ENCODE peak calls at places on chromosomes 1 and 21, in four cellular contexts. J, I, E and W are unnamed samples.

GRCh38 chr1:165666152-165666551 is 32.2 kb downstream of the ALDH9A1 start:
- DNase-seq in J (no peak), I (no peak), E (no peak), W (no peak)

GRCh38 chr1:152448095-152448494 is 34.0 kb upstream of the CRNN start:
- DNase-seq in J (no peak), I (no peak), E (no peak), W (peak)

GRCh38 chr21:45029968-45030636 is 44.3 kb upstream of the ADARB1 start:
- DNase-seq in J (no peak), I (no peak), E (no peak), W (no peak)

GRCh38 chr21:39175154-39175553 is 8.1 kb downstream of the PSMG1 start:
- DNase-seq in J (peak), I (no peak), E (no peak), W (peak)

GRCh38 chr1:210445485-210445884 is 116.8 kb downstream of the HHAT start:
- DNase-seq in J (no peak), I (no peak), E (no peak), W (no peak)

GRCh38 chr1:21022279-21023040 is 154.2 kb downstream of the EIF4G3 start:
- DNase-seq in J (peak), I (no peak), E (peak), W (peak)

GRCh38 chr1:77030401-77031100 is 163.3 kb downstream of the ST6GALNAC5 start:
- DNase-seq in J (no peak), I (no peak), E (no peak), W (no peak)

GRCh38 chr1:39425151-39425550 is 66.3 kb upstream of the BMP8A start:
- DNase-seq in J (no peak), I (no peak), E (no peak), W (no peak)

GRCh38 chr1:211113566-211113965 is 20.4 kb downstream of the KCNH1 start:
- DNase-seq in J (no peak), I (no peak), E (no peak), W (no peak)

GRCh38 chr1:37497832-37498231 is 16.7 kb downstream of the MEAF6 start:
- DNase-seq in J (no peak), I (no peak), E (peak), W (no peak)

GRCh38 chr1:46615735-46616134 is 876 bp downstream of the MOB3C start:
- DNase-seq in J (no peak), I (no peak), E (no peak), W (no peak)

GRCh38 chr1:173444757-173445156 is 32.4 kb upstream of the PRDX6 start:
- DNase-seq in J (no peak), I (no peak), E (no peak), W (peak)

GRCh38 chr1:52834798-52835197 is 7.8 kb upstream of the ZYG11A start:
- DNase-seq in J (no peak), I (no peak), E (no peak), W (no peak)
- H3K27ac ChIP-seq in J (no peak), I (no peak), E (no peak), W (no peak)

DNA sequence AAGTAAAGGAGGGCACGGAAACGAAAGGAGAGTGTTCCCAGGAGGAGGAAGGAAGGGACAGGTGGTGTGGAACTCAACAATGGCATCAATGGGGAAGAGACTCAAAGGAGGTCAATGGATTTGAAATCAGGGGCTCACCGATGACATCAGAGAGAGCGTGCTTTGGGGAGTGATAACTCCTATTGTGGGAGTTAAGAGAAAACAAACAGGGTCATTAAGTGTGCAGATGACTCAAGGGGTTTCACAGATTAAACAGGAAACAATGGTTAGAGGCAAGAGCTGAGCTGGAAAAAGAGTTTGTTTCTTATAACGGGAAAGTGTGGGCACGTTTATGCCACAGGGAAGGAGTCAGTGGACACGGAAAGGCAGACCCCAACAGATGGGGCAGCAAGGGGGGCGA is 629.1 kb downstream of the SMYD3 start:
- DNase-seq in J (no peak), I (no peak), E (no peak), W (no peak)
- H3K27ac ChIP-seq in J (peak), I (no peak), E (no peak), W (no peak)

GRCh38 chr1:101959456-101959855 is 37.3 kb downstream of the OLFM3 start:
- DNase-seq in J (no peak), I (no peak), E (no peak), W (no peak)
- H3K27ac ChIP-seq in J (no peak), I (no peak), E (no peak), W (no peak)

GRCh38 chr1:240621249-240621648 is 9.3 kb upstream of the GREM2 start:
- DNase-seq in J (no peak), I (no peak), E (no peak), W (no peak)
- H3K27ac ChIP-seq in J (no peak), I (no peak), E (no peak), W (no peak)

DNA sequence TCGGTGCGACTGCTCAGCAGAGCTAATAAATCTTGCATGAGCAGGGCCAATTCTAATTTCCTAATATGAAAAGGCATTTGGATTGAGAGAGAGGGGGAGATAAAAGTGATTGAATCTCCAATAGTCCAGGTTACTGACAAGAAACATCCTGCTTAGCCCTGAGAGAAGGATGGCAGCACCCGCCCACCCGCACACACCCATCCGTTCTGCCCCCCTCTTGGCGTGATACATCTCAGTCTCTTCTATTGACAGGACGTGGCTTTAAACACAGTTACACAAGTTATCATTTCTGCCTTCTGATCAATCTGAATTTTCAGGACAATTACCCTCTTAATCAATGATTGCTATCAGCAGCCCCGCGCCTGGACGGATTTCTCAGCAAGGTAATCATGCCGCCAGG is 50.9 kb downstream of the DMAP1 start:
- DNase-seq in J (no peak), I (no peak), E (no peak), W (no peak)
- H3K27ac ChIP-seq in J (no peak), I (no peak), E (no peak), W (no peak)

DNA sequence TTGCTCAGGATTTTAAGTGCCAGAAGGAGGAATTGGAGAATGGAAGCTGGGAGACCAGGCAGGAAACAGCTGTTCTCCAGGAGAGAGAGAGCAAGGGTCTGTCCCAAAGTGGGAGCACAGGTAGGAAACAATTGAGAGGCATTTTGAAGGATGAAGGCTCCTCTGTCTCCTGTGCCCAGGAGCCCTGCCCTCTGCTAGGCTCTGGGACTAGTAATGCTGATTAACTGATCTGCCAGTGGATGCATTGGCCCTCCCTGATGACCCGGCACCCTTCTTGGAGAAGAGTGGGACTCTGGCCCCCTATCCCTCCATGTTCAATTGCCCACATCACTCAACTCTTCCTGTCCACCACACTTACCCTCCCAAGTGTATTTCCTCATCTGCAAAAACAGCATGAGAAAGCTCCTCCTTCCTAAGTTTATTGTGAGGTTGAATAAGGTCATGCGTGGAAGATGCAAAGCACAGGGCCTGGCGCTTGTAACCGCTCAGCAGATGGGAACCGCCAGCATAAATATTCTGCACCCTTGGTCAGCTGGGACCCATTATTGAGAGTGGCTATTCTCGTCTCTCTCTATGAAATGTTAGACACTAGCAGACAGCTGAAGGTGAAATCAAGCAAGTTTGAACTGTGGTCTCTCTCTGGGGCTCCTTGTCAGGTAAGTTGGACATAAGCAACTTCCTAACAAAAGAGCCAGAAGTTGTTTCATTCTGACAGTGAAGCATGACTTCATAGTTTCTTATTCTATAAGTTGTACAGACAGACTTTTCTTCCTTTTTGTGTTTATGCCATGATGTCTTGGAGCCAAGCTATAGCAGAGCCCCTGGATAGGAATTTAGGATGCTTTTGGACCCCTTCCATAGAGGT is 63.1 kb upstream of the ANGPTL1 start:
- DNase-seq in J (no peak), I (no peak), E (no peak), W (no peak)
- H3K27ac ChIP-seq in J (no peak), I (no peak), E (peak), W (no peak)

GRCh38 chr1:156076609-156077429 is 5.4 kb downstream of the MEX3A start:
- DNase-seq in J (no peak), I (peak), E (no peak), W (no peak)
- H3K27ac ChIP-seq in J (no peak), I (no peak), E (peak), W (no peak)

GRCh38 chr1:94543003-94543402 is 1.4 kb upstream of the F3 start:
- DNase-seq in J (peak), I (no peak), E (no peak), W (no peak)

GRCh38 chr1:94541175-94542087 is at the start of gene F3:
- DNase-seq in J (peak), I (peak), E (peak), W (peak)

GRCh38 chr1:94542088-94542671 is 621 bp upstream of the F3 start:
- DNase-seq in J (peak), I (no peak), E (peak), W (peak)

GRCh38 chr1:94543893-94544635 is 2.5 kb upstream of the F3 start:
- DNase-seq in J (no peak), I (no peak), E (no peak), W (no peak)

GRCh38 chr1:94544706-94545490 is 3.3 kb upstream of the F3 start:
- DNase-seq in J (peak), I (no peak), E (no peak), W (no peak)
- H3K27ac ChIP-seq in J (peak), I (no peak), E (peak), W (no peak)

DNA sequence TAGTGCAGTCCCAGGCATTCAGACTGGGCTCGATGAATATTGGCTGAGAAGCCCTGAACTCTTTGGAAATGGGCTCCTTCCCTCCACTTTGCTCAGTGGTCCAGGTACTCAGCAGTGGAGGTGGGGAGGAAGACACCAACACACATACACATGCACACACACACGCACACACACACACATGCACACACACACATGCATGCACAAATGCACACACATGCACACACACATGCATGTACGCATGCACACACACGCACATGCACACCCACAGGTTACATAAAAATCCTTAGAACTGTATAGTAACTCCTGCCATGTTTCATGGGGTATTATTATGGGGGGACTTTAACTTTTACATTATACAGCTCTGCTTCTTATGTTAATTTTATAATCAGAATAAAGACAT is 5.0 kb downstream of the TRIM62 start:
- DNase-seq in J (no peak), I (no peak), E (no peak), W (no peak)
- H3K27ac ChIP-seq in J (no peak), I (no peak), E (no peak), W (no peak)